ENCODE peak calls at places on chromosomes 7 and 10, in five cellular contexts. C is WTC11, W is colonic mucosa, Z is cardiac muscle cell, M is Calu3. H is an unnamed sample.

GRCh38 chr10:103868200-103868599 is 12.8 kb upstream of the SH3PXD2A start:
- DNase-seq in C (no peak), W (no peak), Z (no peak), M (no peak), H (no peak)

GRCh38 chr10:5206799-5207198 is 10.2 kb downstream of the AKR1C4 start:
- DNase-seq in C (no peak), W (no peak), Z (no peak), M (no peak), H (no peak)

GRCh38 chr10:74118794-74119193 is 31.8 kb downstream of the AP3M1 start:
- DNase-seq in C (no peak), W (peak), Z (no peak), M (no peak), H (no peak)

GRCh38 chr10:3757638-3758490 is 27.1 kb downstream of the KLF6 start:
- DNase-seq in C (no peak), W (no peak), Z (no peak), M (no peak), H (no peak)

GRCh38 chr10:58952162-58952561 is 224.3 kb upstream of the PHYHIPL start:
- DNase-seq in C (no peak), W (no peak), Z (peak), M (no peak), H (no peak)

GRCh38 chr7:67937717-67938191 is 941.1 kb downstream of the TYW1 start:
- DNase-seq in C (no peak), W (no peak), Z (peak), M (no peak), H (no peak)

GRCh38 chr7:134371536-134371935 is 54.8 kb upstream of the SLC35B4 start:
- DNase-seq in C (no peak), W (no peak), Z (no peak), M (no peak), H (no peak)

GRCh38 chr10:96606946-96607345 is 20.1 kb upstream of the TM9SF3 start:
- DNase-seq in C (no peak), W (no peak), Z (no peak), M (no peak), H (no peak)

GRCh38 chr7:106111671-106112117 is 418 bp downstream of the SYPL1 start:
- DNase-seq in C (no peak), W (no peak), Z (peak), M (no peak), H (no peak)

GRCh38 chr10:19488592-19489280 is 327.5 kb upstream of the PLXDC2 start:
- DNase-seq in C (peak), W (no peak), Z (peak), M (no peak), H (peak)

GRCh38 chr10:93749218-93749799 is 8.4 kb upstream of the LGI1 start:
- DNase-seq in C (peak), W (peak), Z (no peak), M (no peak), H (no peak)

GRCh38 chr10:76000550-76000949 is 569.1 kb downstream of the LRMDA start:
- DNase-seq in C (no peak), W (no peak), Z (no peak), M (no peak), H (no peak)

GRCh38 chr7:27875832-27876231 is 135.9 kb downstream of the TAX1BP1 start:
- DNase-seq in C (no peak), W (no peak), Z (no peak), M (no peak), H (no peak)

GRCh38 chr7:43303740-43304241 is 191.3 kb downstream of the HECW1 start:
- DNase-seq in C (no peak), W (no peak), Z (peak), M (no peak), H (no peak)

GRCh38 chr7:92359801-92360200 is 87.5 kb upstream of the GATAD1 start:
- DNase-seq in C (no peak), W (no peak), Z (peak), M (no peak), H (no peak)

GRCh38 chr10:132967540-132967939 is 25.2 kb upstream of the CFAP46 start:
- DNase-seq in C (no peak), W (peak), Z (no peak), M (peak), H (no peak)

GRCh38 chr7:35465791-35466336 is 212.0 kb upstream of the TBX20 start:
- DNase-seq in C (no peak), W (no peak), Z (no peak), M (no peak), H (no peak)

GRCh38 chr7:69786707-69787395 is 188.6 kb downstream of the AUTS2 start:
- DNase-seq in C (no peak), W (no peak), Z (peak), M (no peak), H (no peak)

GRCh38 chr7:154484943-154485342 is 432.7 kb downstream of the DPP6 start:
- DNase-seq in C (no peak), W (no peak), Z (no peak), M (no peak), H (no peak)

GRCh38 chr7:143042821-143043271 is 9.3 kb upstream of the OR6V1 start:
- DNase-seq in C (no peak), W (no peak), Z (no peak), M (no peak), H (no peak)

GRCh38 chr7:78601728-78602127 is 803.2 kb downstream of the PHTF2 start:
- DNase-seq in C (no peak), W (no peak), Z (no peak), M (no peak), H (no peak)

GRCh38 chr7:78609281-78609680 is 810.7 kb downstream of the PHTF2 start:
- DNase-seq in C (no peak), W (no peak), Z (no peak), M (no peak), H (no peak)

GRCh38 chr7:78605131-78605530 is 806.6 kb downstream of the PHTF2 start:
- DNase-seq in C (no peak), W (no peak), Z (no peak), M (no peak), H (no peak)

DNA sequence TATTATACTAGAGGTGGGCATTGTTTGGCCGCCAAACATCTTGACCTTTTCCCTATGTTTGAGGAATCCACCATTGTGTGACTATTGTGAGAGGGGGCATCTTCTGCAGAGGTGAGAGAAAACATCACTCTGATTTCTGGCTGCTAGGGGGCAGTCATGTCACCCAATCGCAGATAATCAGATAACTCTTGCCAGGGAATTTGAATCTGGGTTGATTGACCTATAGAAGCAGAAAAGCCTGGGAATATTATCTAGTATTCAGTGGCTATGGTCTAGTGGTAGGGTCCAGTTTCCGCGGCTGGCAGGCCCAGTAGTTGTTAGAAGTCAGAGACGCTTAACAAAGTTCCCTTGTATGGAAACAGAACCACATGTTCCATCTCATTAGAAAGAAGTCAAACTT is 808.5 kb downstream of the PHTF2 start:
- DNase-seq in C (peak), W (no peak), Z (no peak), M (peak), H (peak)
- TF ChIP-seq CTCF in C (peak), W (no peak), Z (no peak), M (no peak), H (peak)

DNA sequence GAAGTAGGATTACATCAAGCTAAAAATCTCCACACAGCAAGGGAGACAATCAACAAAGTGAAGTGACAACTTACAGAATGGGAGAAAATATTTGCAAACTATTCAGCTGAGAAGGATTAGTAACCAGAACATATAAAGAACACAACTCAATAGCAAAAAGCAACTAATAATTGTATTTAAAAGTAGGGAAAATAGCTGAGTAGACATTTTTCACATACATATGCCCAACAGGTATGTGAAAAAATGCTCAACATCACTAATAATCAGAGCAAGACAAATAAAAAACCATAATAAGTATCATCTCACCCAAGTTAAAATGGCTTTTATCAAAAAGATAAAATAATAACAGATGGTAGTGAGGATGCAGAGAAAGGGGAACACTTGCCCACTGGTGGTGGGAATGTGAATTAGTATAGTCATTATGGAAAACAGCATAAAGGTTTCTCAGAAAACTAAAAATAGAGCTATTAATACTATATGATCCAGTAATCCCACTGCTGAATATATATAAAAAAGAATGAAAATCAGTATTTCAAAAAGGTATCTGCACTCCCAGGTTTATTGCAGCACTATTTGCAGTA is 784.5 kb upstream of the C7orf33 start:
- DNase-seq in C (no peak), W (no peak), Z (no peak), M (no peak), H (no peak)
- TF ChIP-seq CTCF in C (no peak), W (no peak), Z (no peak), M (no peak), H (peak)

GRCh38 chr7:76394962-76395361 is 14.5 kb downstream of the SSC4D start:
- DNase-seq in C (no peak), W (no peak), Z (no peak), M (no peak), H (no peak)
- TF ChIP-seq CTCF in C (no peak), W (no peak), Z (no peak), M (no peak), H (no peak)

GRCh38 chr10:86389441-86390193 is 23.0 kb upstream of the GRID1 start:
- DNase-seq in C (peak), W (peak), Z (peak), M (peak), H (peak)
- TF ChIP-seq CTCF in C (no peak), W (no peak), Z (no peak), M (no peak), H (no peak)

GRCh38 chr10:22598488-22598887 is 115.9 kb downstream of the PIP4K2A start:
- DNase-seq in C (no peak), W (no peak), Z (no peak), M (no peak), H (no peak)
- TF ChIP-seq CTCF in C (no peak), W (no peak), Z (no peak), M (no peak), H (no peak)

H was measured in endothelial cell.